ENCODE peak calls at places on chromosomes 11 and 22, in four cellular contexts. One of them, this sample, is unnamed.

GRCh38 chr11:5626191-5626590 is 1.4 kb downstream of the TRIM34 start:
- DNase-seq in EH: peak; percentile 82
- DNase-seq in neural progenitor cell: no peak
- DNase-seq in SK-N-SH: no peak
- DNase-seq in this sample: no peak

GRCh38 chr11:117907276-117908110 is 21.7 kb downstream of the TMPRSS13 start:
- DNase-seq in EH: peak; percentile 89
- DNase-seq in neural progenitor cell: peak; percentile 70
- DNase-seq in SK-N-SH: peak; percentile 74
- DNase-seq in this sample: peak; percentile 38

GRCh38 chr22:39312410-39312809 is 7.0 kb downstream of the RPL3 start:
- DNase-seq in EH: no peak
- DNase-seq in neural progenitor cell: no peak
- DNase-seq in SK-N-SH: no peak
- DNase-seq in this sample: no peak

GRCh38 chr11:36006556-36006955 is 62.7 kb downstream of the LDLRAD3 start:
- DNase-seq in EH: no peak
- DNase-seq in neural progenitor cell: no peak
- DNase-seq in SK-N-SH: no peak
- DNase-seq in this sample: no peak

GRCh38 chr22:43038325-43038724 is 23.4 kb upstream of the PACSIN2 start:
- DNase-seq in EH: no peak
- DNase-seq in neural progenitor cell: no peak
- DNase-seq in SK-N-SH: no peak
- DNase-seq in this sample: no peak

GRCh38 chr22:50506611-50507420 is 686 bp downstream of the LMF2 start:
- DNase-seq in EH: no peak
- DNase-seq in neural progenitor cell: peak; percentile 42
- DNase-seq in SK-N-SH: no peak
- DNase-seq in this sample: no peak

GRCh38 chr11:73223998-73224730 is 6.1 kb downstream of the P2RY2 start:
- DNase-seq in EH: no peak
- DNase-seq in neural progenitor cell: no peak
- DNase-seq in SK-N-SH: peak; percentile 4
- DNase-seq in this sample: no peak

GRCh38 chr11:68302256-68303054 is 9.9 kb upstream of the LRP5 start:
- DNase-seq in EH: peak; percentile 50
- DNase-seq in neural progenitor cell: no peak
- DNase-seq in SK-N-SH: peak; percentile 15
- DNase-seq in this sample: no peak

GRCh38 chr22:36267896-36268485 is 15.1 kb downstream of the APOL1 start:
- DNase-seq in EH: peak; percentile 8
- DNase-seq in neural progenitor cell: no peak
- DNase-seq in SK-N-SH: no peak
- DNase-seq in this sample: no peak

GRCh38 chr11:14980854-14981253 is 8.7 kb upstream of the CALCA start:
- DNase-seq in EH: peak; percentile 77
- DNase-seq in neural progenitor cell: no peak
- DNase-seq in SK-N-SH: no peak
- DNase-seq in this sample: no peak

GRCh38 chr11:129643031-129643721 is 172.5 kb upstream of the TMEM45B start:
- DNase-seq in EH: peak; percentile 90
- DNase-seq in neural progenitor cell: no peak
- DNase-seq in SK-N-SH: no peak
- DNase-seq in this sample: no peak

GRCh38 chr11:117883063-117883462 is 6.6 kb upstream of the FXYD6 start:
- DNase-seq in EH: no peak
- DNase-seq in neural progenitor cell: no peak
- DNase-seq in SK-N-SH: no peak
- DNase-seq in this sample: no peak

GRCh38 chr22:22103078-22103593 is 120.5 kb upstream of the TOP3B start:
- DNase-seq in EH: peak; percentile 9
- DNase-seq in neural progenitor cell: peak; percentile 24
- DNase-seq in SK-N-SH: peak; percentile 44
- DNase-seq in this sample: no peak

GRCh38 chr11:120119121-120119520 is 18.8 kb downstream of the TRIM29 start:
- DNase-seq in EH: no peak
- DNase-seq in neural progenitor cell: no peak
- DNase-seq in SK-N-SH: no peak
- DNase-seq in this sample: no peak

GRCh38 chr11:130150790-130151189 is 8.8 kb upstream of the ST14 start:
- DNase-seq in EH: no peak
- DNase-seq in neural progenitor cell: no peak
- DNase-seq in SK-N-SH: no peak
- DNase-seq in this sample: no peak

GRCh38 chr11:47469411-47470179 is 20.7 kb upstream of the RAPSN start:
- DNase-seq in EH: no peak
- DNase-seq in neural progenitor cell: no peak
- DNase-seq in SK-N-SH: no peak
- DNase-seq in this sample: no peak

GRCh38 chr11:103480421-103480820 is 371.2 kb downstream of the DYNC2H1 start:
- DNase-seq in EH: no peak
- DNase-seq in neural progenitor cell: no peak
- DNase-seq in SK-N-SH: peak; percentile 56
- DNase-seq in this sample: no peak

GRCh38 chr22:29621761-29622526 is 18.5 kb downstream of the NF2 start:
- DNase-seq in EH: peak; percentile 98
- DNase-seq in neural progenitor cell: no peak
- DNase-seq in SK-N-SH: no peak
- DNase-seq in this sample: no peak

GRCh38 chr22:41870786-41871185 is 37.9 kb downstream of the SREBF2 start:
- DNase-seq in EH: no peak
- DNase-seq in neural progenitor cell: no peak
- DNase-seq in SK-N-SH: no peak
- DNase-seq in this sample: no peak

This sample was measured in GM18507.